ENCODE peak calls at places on chromosome 18, in nine cellular contexts. One of them, this sample, is unnamed.

GRCh38 chr18:33960393-33960792 is 264.3 kb downstream of the NOL4 start:
- DNase-seq in OCI-LY7: no peak
- DNase-seq in PC-9: no peak
- DNase-seq in PC-3: no peak
- DNase-seq in GM23248: no peak
- DNase-seq in HCT116: no peak
- DNase-seq in MM.1S: no peak
- DNase-seq in Karpas-422: no peak
- DNase-seq in GM23338: no peak
- DNase-seq in this sample: no peak

GRCh38 chr18:79575891-79576685 is 103.5 kb upstream of the CTDP1 start:
- DNase-seq in HCT116: no peak
- DNase-seq in GM23338: no peak
- DNase-seq in Karpas-422: no peak
- DNase-seq in GM23248: peak; percentile 76
- DNase-seq in MM.1S: no peak
- DNase-seq in OCI-LY7: no peak
- DNase-seq in PC-3: no peak
- DNase-seq in PC-9: no peak
- DNase-seq in this sample: no peak

GRCh38 chr18:77055429-77056310 is 76.9 kb downstream of the MBP start:
- DNase-seq in MM.1S: no peak
- DNase-seq in GM23338: no peak
- DNase-seq in PC-9: no peak
- DNase-seq in PC-3: no peak
- DNase-seq in HCT116: no peak
- DNase-seq in GM23248: no peak
- DNase-seq in OCI-LY7: peak; percentile 62
- DNase-seq in Karpas-422: peak; percentile 93
- DNase-seq in this sample: no peak

GRCh38 chr18:31741096-31741735 is 19.5 kb downstream of the SLC25A52 start:
- DNase-seq in PC-9: no peak
- DNase-seq in PC-3: peak; percentile 47
- DNase-seq in Karpas-422: peak; percentile 79
- DNase-seq in HCT116: peak; percentile 22
- DNase-seq in GM23248: peak; percentile 33
- DNase-seq in GM23338: peak; percentile 77
- DNase-seq in OCI-LY7: peak; percentile 13
- DNase-seq in MM.1S: peak; percentile 51
- DNase-seq in this sample: peak; percentile 32

GRCh38 chr18:47036298-47036874 is 965 bp upstream of the ELOA2 start:
- DNase-seq in GM23248: peak; percentile 72
- DNase-seq in OCI-LY7: peak; percentile 11
- DNase-seq in GM23338: peak; percentile 72
- DNase-seq in PC-3: peak; percentile 49
- DNase-seq in PC-9: no peak
- DNase-seq in MM.1S: no peak
- DNase-seq in HCT116: peak; percentile 29
- DNase-seq in Karpas-422: peak; percentile 62
- DNase-seq in this sample: peak; percentile 52

GRCh38 chr18:10791141-10791808 is 265.4 kb downstream of the NAPG start:
- DNase-seq in GM23338: no peak
- DNase-seq in PC-3: no peak
- DNase-seq in PC-9: no peak
- DNase-seq in GM23248: no peak
- DNase-seq in OCI-LY7: peak; percentile 10
- DNase-seq in Karpas-422: no peak
- DNase-seq in HCT116: no peak
- DNase-seq in MM.1S: no peak
- DNase-seq in this sample: no peak

GRCh38 chr18:21183670-21184069 is 58.4 kb upstream of the GREB1L start:
- DNase-seq in PC-3: peak; percentile 50
- DNase-seq in HCT116: no peak
- DNase-seq in GM23338: no peak
- DNase-seq in MM.1S: no peak
- DNase-seq in OCI-LY7: no peak
- DNase-seq in Karpas-422: no peak
- DNase-seq in GM23248: no peak
- DNase-seq in PC-9: peak; percentile 55
- DNase-seq in this sample: no peak

GRCh38 chr18:28114472-28114871 is 62.5 kb downstream of the CDH2 start:
- DNase-seq in PC-3: peak; percentile 85
- DNase-seq in HCT116: no peak
- DNase-seq in GM23248: peak; percentile 78
- DNase-seq in MM.1S: no peak
- DNase-seq in Karpas-422: no peak
- DNase-seq in GM23338: no peak
- DNase-seq in OCI-LY7: no peak
- DNase-seq in PC-9: peak; percentile 51
- DNase-seq in this sample: no peak

GRCh38 chr18:22556271-22556990 is 138.7 kb upstream of the CTAGE1 start:
- DNase-seq in MM.1S: no peak
- DNase-seq in GM23338: no peak
- DNase-seq in PC-3: peak; percentile 72
- DNase-seq in OCI-LY7: no peak
- DNase-seq in PC-9: no peak
- DNase-seq in Karpas-422: no peak
- DNase-seq in HCT116: no peak
- DNase-seq in GM23248: peak; percentile 19
- DNase-seq in this sample: no peak

GRCh38 chr18:22913861-22914260 is 19.3 kb upstream of the RBBP8 start:
- DNase-seq in HCT116: peak; percentile 85
- DNase-seq in GM23248: no peak
- DNase-seq in MM.1S: no peak
- DNase-seq in PC-3: peak; percentile 97
- DNase-seq in OCI-LY7: no peak
- DNase-seq in Karpas-422: no peak
- DNase-seq in PC-9: peak; percentile 93
- DNase-seq in GM23338: peak; percentile 87
- DNase-seq in this sample: no peak

GRCh38 chr18:13608791-13609552 is 117.4 kb downstream of the FAM210A start:
- DNase-seq in HCT116: no peak
- DNase-seq in GM23338: no peak
- DNase-seq in MM.1S: no peak
- DNase-seq in OCI-LY7: peak; percentile 38
- DNase-seq in GM23248: no peak
- DNase-seq in Karpas-422: peak; percentile 84
- DNase-seq in PC-9: no peak
- DNase-seq in PC-3: no peak
- DNase-seq in this sample: no peak

GRCh38 chr18:39523281-39523680 is 1957.7 kb upstream of the CELF4 start:
- DNase-seq in GM23248: peak; percentile 60
- DNase-seq in MM.1S: no peak
- DNase-seq in OCI-LY7: no peak
- DNase-seq in PC-3: peak; percentile 47
- DNase-seq in GM23338: no peak
- DNase-seq in PC-9: peak; percentile 94
- DNase-seq in HCT116: peak; percentile 40
- DNase-seq in Karpas-422: no peak
- DNase-seq in this sample: no peak

GRCh38 chr18:25787281-25787680 is 303.1 kb downstream of the SS18 start:
- DNase-seq in HCT116: no peak
- DNase-seq in PC-3: no peak
- DNase-seq in OCI-LY7: no peak
- DNase-seq in GM23248: no peak
- DNase-seq in Karpas-422: no peak
- DNase-seq in PC-9: no peak
- DNase-seq in GM23338: no peak
- DNase-seq in MM.1S: no peak
- DNase-seq in this sample: no peak

GRCh38 chr18:79547413-79548076 is 132.1 kb upstream of the CTDP1 start:
- DNase-seq in HCT116: no peak
- DNase-seq in OCI-LY7: no peak
- DNase-seq in PC-9: no peak
- DNase-seq in MM.1S: no peak
- DNase-seq in PC-3: no peak
- DNase-seq in GM23248: no peak
- DNase-seq in GM23338: no peak
- DNase-seq in Karpas-422: no peak
- DNase-seq in this sample: no peak

GRCh38 chr18:67875057-67875456 is 358.5 kb upstream of the DSEL start:
- DNase-seq in GM23248: no peak
- DNase-seq in GM23338: no peak
- DNase-seq in OCI-LY7: no peak
- DNase-seq in PC-3: peak; percentile 58
- DNase-seq in HCT116: no peak
- DNase-seq in Karpas-422: no peak
- DNase-seq in MM.1S: no peak
- DNase-seq in PC-9: no peak
- DNase-seq in this sample: no peak

GRCh38 chr18:2547477-2548087 is 23.7 kb downstream of the METTL4 start:
- DNase-seq in PC-3: peak; percentile 75
- DNase-seq in Karpas-422: peak; percentile 83
- DNase-seq in PC-9: no peak
- DNase-seq in HCT116: peak; percentile 22
- DNase-seq in MM.1S: peak; percentile 56
- DNase-seq in GM23338: peak; percentile 54
- DNase-seq in OCI-LY7: peak; percentile 80
- DNase-seq in GM23248: peak; percentile 73
- DNase-seq in this sample: peak; percentile 46

GRCh38 chr18:54127759-54128378 is 96.6 kb downstream of the MBD2 start:
- DNase-seq in GM23248: peak; percentile 79
- DNase-seq in PC-9: no peak
- DNase-seq in MM.1S: peak; percentile 47
- DNase-seq in GM23338: peak; percentile 93
- DNase-seq in PC-3: peak; percentile 76
- DNase-seq in Karpas-422: peak; percentile 81
- DNase-seq in OCI-LY7: peak; percentile 55
- DNase-seq in HCT116: peak; percentile 35
- DNase-seq in this sample: peak; percentile 55

GRCh38 chr18:12543697-12544096 is 114.2 kb downstream of the SPIRE1 start:
- DNase-seq in OCI-LY7: no peak
- DNase-seq in PC-9: no peak
- DNase-seq in GM23338: no peak
- DNase-seq in MM.1S: no peak
- DNase-seq in Karpas-422: no peak
- DNase-seq in HCT116: no peak
- DNase-seq in PC-3: peak; percentile 85
- DNase-seq in GM23248: no peak
- DNase-seq in this sample: no peak

GRCh38 chr18:3014501-3015202 is 1.7 kb upstream of the LPIN2 start:
- DNase-seq in Karpas-422: no peak
- DNase-seq in OCI-LY7: no peak
- DNase-seq in PC-9: no peak
- DNase-seq in GM23248: peak; percentile 48
- DNase-seq in MM.1S: no peak
- DNase-seq in PC-3: no peak
- DNase-seq in HCT116: no peak
- DNase-seq in GM23338: no peak
- DNase-seq in this sample: no peak

GRCh38 chr18:50879302-50880107 is 587 bp downstream of the ME2 start:
- DNase-seq in PC-3: peak; percentile 5
- DNase-seq in OCI-LY7: peak; percentile 26
- DNase-seq in PC-9: peak; percentile 37
- DNase-seq in GM23338: no peak
- DNase-seq in GM23248: peak; percentile 70
- DNase-seq in HCT116: no peak
- DNase-seq in Karpas-422: peak; percentile 72
- DNase-seq in MM.1S: peak; percentile 61
- DNase-seq in this sample: no peak

DNA sequence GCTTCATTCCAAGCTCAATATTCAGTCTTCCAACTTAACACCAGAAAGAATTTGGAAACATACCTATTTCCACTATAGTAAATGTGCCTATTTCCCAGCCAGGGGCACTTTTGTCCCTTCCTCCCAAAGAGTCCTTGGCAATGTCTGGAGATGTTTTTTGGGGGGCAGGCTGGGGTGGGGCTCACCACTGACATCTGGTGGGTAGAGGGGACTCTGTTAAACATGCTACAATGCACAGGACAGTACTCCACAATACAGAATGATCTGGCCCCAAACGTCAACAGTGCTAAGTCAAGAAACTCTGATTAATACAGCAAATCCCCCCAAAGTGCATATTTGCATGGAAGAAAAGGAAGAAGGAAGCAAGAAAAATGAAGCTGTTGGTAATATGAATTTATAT is 61.7 kb downstream of the SMIM21 start:
- DNase-seq in GM23248: no peak
- DNase-seq in PC-9: no peak
- DNase-seq in PC-3: no peak
- DNase-seq in GM23338: no peak
- DNase-seq in Karpas-422: no peak
- DNase-seq in MM.1S: no peak
- DNase-seq in HCT116: no peak
- DNase-seq in OCI-LY7: no peak
- DNase-seq in this sample: no peak
- H3K27ac ChIP-seq in GM23248: no peak overlapping the region
- H3K27ac ChIP-seq in PC-9: no peak overlapping the region
- H3K27ac ChIP-seq in PC-3: no peak overlapping the region
- H3K27ac ChIP-seq in GM23338: no peak overlapping the region
- H3K27ac ChIP-seq in Karpas-422: no peak overlapping the region
- H3K27ac ChIP-seq in MM.1S: no peak overlapping the region
- H3K27ac ChIP-seq in HCT116: no peak overlapping the region
- H3K27ac ChIP-seq in OCI-LY7: no peak overlapping the region
- H3K27ac ChIP-seq in this sample: no peak overlapping the region

GRCh38 chr18:8684577-8684976 is 20.8 kb upstream of the MTCL1 start:
- DNase-seq in PC-9: no peak
- DNase-seq in GM23338: no peak
- DNase-seq in PC-3: no peak
- DNase-seq in Karpas-422: no peak
- DNase-seq in MM.1S: no peak
- DNase-seq in HCT116: no peak
- DNase-seq in GM23248: no peak
- DNase-seq in OCI-LY7: no peak
- DNase-seq in this sample: no peak
- H3K4me2 ChIP-seq in PC-9: no peak overlapping the region
- H3K4me2 ChIP-seq in GM23338: no peak overlapping the region
- H3K4me2 ChIP-seq in PC-3: no peak overlapping the region
- H3K4me2 ChIP-seq in Karpas-422: no peak overlapping the region
- H3K4me2 ChIP-seq in MM.1S: no peak overlapping the region
- H3K4me2 ChIP-seq in HCT116: no peak overlapping the region
- H3K4me2 ChIP-seq in GM23248: no peak overlapping the region
- H3K4me2 ChIP-seq in OCI-LY7: no peak overlapping the region
- H3K4me2 ChIP-seq in this sample: no peak overlapping the region

DNA sequence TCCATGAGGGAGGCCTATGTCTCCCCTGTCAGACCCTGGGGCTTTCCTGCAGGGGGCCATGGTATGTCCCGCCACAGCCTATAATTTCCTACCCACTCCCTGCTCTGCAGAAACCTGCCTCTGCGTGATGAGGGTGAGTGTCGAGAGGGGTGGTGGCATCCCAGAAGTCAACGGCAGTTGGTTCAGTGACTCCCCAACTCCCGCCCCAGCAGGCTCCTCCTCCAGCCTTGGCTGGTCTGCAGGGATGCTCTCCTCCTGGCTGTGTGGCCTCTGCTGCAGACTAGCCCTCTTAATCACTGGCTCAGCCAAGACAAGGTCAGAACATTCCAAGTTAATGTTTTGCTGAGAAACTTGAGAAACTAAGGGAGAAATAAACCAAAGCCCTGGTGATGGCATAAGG is 13.3 kb downstream of the CELF4 start:
- DNase-seq in HCT116: no peak
- DNase-seq in GM23338: no peak
- DNase-seq in GM23248: no peak
- DNase-seq in Karpas-422: no peak
- DNase-seq in OCI-LY7: no peak
- DNase-seq in PC-3: no peak
- DNase-seq in MM.1S: no peak
- DNase-seq in PC-9: no peak
- DNase-seq in this sample: no peak
- H3K9me2 ChIP-seq in HCT116: no peaks in the 10 kb centered on the region
- H3K9me2 ChIP-seq in GM23338: no peaks in the 10 kb centered on the region
- H3K9me2 ChIP-seq in GM23248: no peaks in the 10 kb centered on the region
- H3K9me2 ChIP-seq in Karpas-422: no peaks in the 10 kb centered on the region
- H3K9me2 ChIP-seq in OCI-LY7: no peaks in the 10 kb centered on the region
- H3K9me2 ChIP-seq in PC-3: no peaks in the 10 kb centered on the region
- H3K9me2 ChIP-seq in MM.1S: no peaks in the 10 kb centered on the region
- H3K9me2 ChIP-seq in PC-9: no peaks in the 10 kb centered on the region
- H3K9me2 ChIP-seq in this sample: no peaks in the 10 kb centered on the region

GRCh38 chr18:58046087-58046793 is 2.2 kb downstream of the NEDD4L start:
- DNase-seq in OCI-LY7: no peak
- DNase-seq in HCT116: no peak
- DNase-seq in MM.1S: no peak
- DNase-seq in GM23338: peak; percentile 65
- DNase-seq in PC-3: peak; percentile 46
- DNase-seq in Karpas-422: no peak
- DNase-seq in PC-9: peak; percentile 56
- DNase-seq in GM23248: no peak
- DNase-seq in this sample: no peak
- H3K27ac ChIP-seq in OCI-LY7: no peak overlapping the region
- H3K27ac ChIP-seq in HCT116: peak overlapping the region; percentile 82
- H3K27ac ChIP-seq in MM.1S: no peak overlapping the region
- H3K27ac ChIP-seq in GM23338: peak overlapping the region; percentile 33
- H3K27ac ChIP-seq in PC-3: peak overlapping the region; percentile 71
- H3K27ac ChIP-seq in Karpas-422: no peak overlapping the region
- H3K27ac ChIP-seq in PC-9: peak overlapping the region; percentile 77
- H3K27ac ChIP-seq in GM23248: no peak overlapping the region
- H3K27ac ChIP-seq in this sample: no peak overlapping the region

This sample was measured in SK-N-SH.